ENCODE peak calls at places on chromosomes 12 and 14, in six cellular contexts. J, I, W, Z, R and S are unnamed samples.

GRCh38 chr12:104057771-104058197 is 6.5 kb upstream of the HCFC2 start:
- DNase-seq in W (peak), R (no peak), I (peak), J (no peak), Z (peak), S (peak)

GRCh38 chr14:90837355-90837754 is 21.1 kb upstream of the TTC7B start:
- DNase-seq in Z (no peak), R (no peak), I (no peak), J (no peak), W (peak), S (no peak)

GRCh38 chr12:129193263-129193871 is 340.1 kb downstream of the GLT1D1 start:
- DNase-seq in J (no peak), Z (no peak), R (peak), I (peak), W (no peak), S (no peak)

GRCh38 chr12:57101892-57102695 is 9.1 kb downstream of the STAT6 start:
- DNase-seq in I (peak), J (no peak), W (peak), Z (peak), R (no peak), S (no peak)

GRCh38 chr14:101876539-101876938 is 87.8 kb upstream of the DYNC1H1 start:
- DNase-seq in Z (peak), W (peak), R (no peak), J (no peak), I (no peak), S (peak)

GRCh38 chr14:37559386-37559785 is 35.7 kb downstream of the FOXA1 start:
- DNase-seq in J (no peak), I (peak), Z (peak), R (no peak), W (peak), S (no peak)

GRCh38 chr12:51886021-51886710 is 1.7 kb upstream of the ANKRD33 start:
- DNase-seq in J (no peak), W (peak), I (peak), R (no peak), Z (peak), S (peak)

GRCh38 chr12:121132601-121133481 is at the start of gene P2RX7:
- DNase-seq in R (peak), I (peak), W (peak), Z (peak), J (no peak), S (peak)

GRCh38 chr14:80275208-80275850 is 64.0 kb upstream of the DIO2 start:
- DNase-seq in Z (peak), R (no peak), I (no peak), J (no peak), W (peak), S (no peak)

GRCh38 chr12:110135806-110136205 is 11.6 kb downstream of the IFT81 start:
- DNase-seq in W (peak), R (no peak), J (no peak), I (no peak), Z (no peak), S (no peak)

GRCh38 chr12:120669055-120669828 is 17.7 kb upstream of the MLEC start:
- DNase-seq in I (no peak), J (no peak), Z (no peak), R (no peak), W (no peak), S (no peak)

GRCh38 chr14:75389679-75390078 is 38.1 kb upstream of the JDP2 start:
- DNase-seq in I (no peak), W (peak), J (no peak), Z (peak), R (no peak), S (no peak)

GRCh38 chr14:100581228-100582145 is 5.7 kb downstream of the BEGAIN start:
- DNase-seq in J (no peak), I (no peak), R (no peak), W (no peak), Z (no peak), S (no peak)

GRCh38 chr12:63321373-63321772 is 170.4 kb upstream of the AVPR1A start:
- DNase-seq in W (no peak), J (no peak), Z (no peak), I (no peak), R (no peak), S (no peak)

GRCh38 chr14:56339855-56340701 is 221.9 kb downstream of the PELI2 start:
- DNase-seq in R (no peak), W (peak), I (peak), Z (peak), J (peak), S (peak)

GRCh38 chr12:116919247-116919671 is 8.5 kb downstream of the FBXW8 start:
- DNase-seq in Z (no peak), R (no peak), J (no peak), W (no peak), I (peak), S (peak)

GRCh38 chr14:104689620-104690265 is 325 bp downstream of the INF2 start:
- DNase-seq in Z (peak), W (no peak), J (no peak), I (no peak), R (no peak), S (peak)

GRCh38 chr12:111454716-111455447 is 49.2 kb downstream of the SH2B3 start:
- DNase-seq in Z (no peak), W (no peak), R (no peak), I (no peak), J (no peak), S (no peak)

GRCh38 chr14:60753264-60754126 is 18.9 kb downstream of the MNAT1 start:
- DNase-seq in Z (no peak), I (no peak), W (peak), J (no peak), R (no peak), S (peak)

GRCh38 chr14:38291681-38292459 is 36.0 kb upstream of the CLEC14A start:
- DNase-seq in I (no peak), Z (peak), R (no peak), J (no peak), W (peak), S (no peak)

GRCh38 chr14:30779210-30779609 is 95.1 kb upstream of the COCH start:
- DNase-seq in W (peak), Z (peak), R (no peak), I (no peak), J (no peak), S (no peak)

GRCh38 chr12:124921200-124922008 is 7.0 kb upstream of the UBC start:
- DNase-seq in W (peak), R (no peak), J (no peak), Z (peak), I (peak), S (peak)

GRCh38 chr12:7588703-7589329 is 76.9 kb downstream of the APOBEC1 start:
- DNase-seq in W (peak), I (peak), R (no peak), Z (peak), J (no peak), S (peak)

GRCh38 chr12:1360812-1361211 is 233.6 kb downstream of the FBXL14 start:
- DNase-seq in R (no peak), J (no peak), I (peak), W (peak), Z (peak), S (peak)

GRCh38 chr12:130263996-130264395 is 73.7 kb upstream of the PIWIL1 start:
- DNase-seq in J (no peak), R (no peak), I (no peak), Z (no peak), W (no peak), S (no peak)

GRCh38 chr14:76917158-76917596 is 91.0 kb downstream of the LRRC74A start:
- DNase-seq in R (peak), J (peak), I (peak), Z (peak), W (peak), S (peak)

GRCh38 chr12:75722714-75723200 is 211.3 kb upstream of the KRR1 start:
- DNase-seq in J (no peak), Z (peak), I (peak), W (peak), R (no peak), S (peak)

GRCh38 chr12:12379831-12380730 is 23.2 kb downstream of the BORCS5 start:
- DNase-seq in Z (no peak), J (no peak), R (no peak), W (no peak), I (no peak), S (no peak)

GRCh38 chr12:46556820-46557524 is 184.4 kb upstream of the SLC38A2 start:
- DNase-seq in J (no peak), I (no peak), Z (peak), R (no peak), W (peak), S (peak)

GRCh38 chr12:51884676-51885229 is 3.1 kb upstream of the ANKRD33 start:
- DNase-seq in R (no peak), I (peak), W (peak), Z (peak), J (no peak), S (peak)

DNA sequence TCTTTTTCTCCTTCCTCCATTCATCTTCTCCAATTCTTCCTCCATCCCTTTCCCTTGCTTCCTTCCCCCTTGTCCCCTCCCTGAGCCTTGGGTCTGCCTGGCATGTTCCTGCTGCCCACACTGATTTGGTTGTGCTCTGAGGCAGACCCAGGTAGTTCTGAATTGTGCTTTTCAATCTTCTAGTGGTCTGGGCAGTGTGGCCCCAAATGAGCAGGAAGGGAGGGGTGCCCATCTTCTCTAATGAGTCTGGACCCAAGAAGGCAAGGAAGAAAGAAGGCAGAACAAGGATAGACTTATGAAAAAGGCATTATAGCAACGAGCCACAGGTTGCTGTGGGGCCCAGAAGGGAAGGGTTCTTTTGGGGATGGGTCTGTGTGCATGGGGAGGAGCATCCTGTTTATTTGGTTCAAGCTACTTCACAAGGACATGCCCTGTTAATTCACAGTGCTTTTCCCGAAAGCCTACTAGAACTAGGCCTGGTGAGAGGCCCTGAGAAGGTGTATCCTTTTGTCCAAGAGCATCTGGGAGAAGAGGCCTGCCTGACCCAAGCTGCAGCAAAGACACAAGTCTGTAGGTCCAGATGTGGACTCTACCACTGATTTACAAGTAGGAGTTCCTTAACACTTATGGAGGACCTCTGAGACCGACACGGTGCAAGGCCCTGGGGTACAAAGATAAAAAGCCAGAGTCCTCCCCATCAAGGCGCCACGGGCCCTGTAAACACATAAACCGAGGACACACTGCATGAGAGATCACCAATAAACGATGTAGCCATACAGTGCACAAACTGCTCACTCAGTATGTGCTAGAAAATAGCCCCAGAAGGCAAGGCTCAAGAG is 1.2 kb upstream of the SUSD6 start:
- DNase-seq in W (no peak), Z (no peak), I (no peak), J (no peak), R (no peak), S (no peak)
- H3K4me3 ChIP-seq in W (peak), Z (peak), I (no peak), J (peak), R (peak), S (peak)

GRCh38 chr12:98514984-98515367 is 414 bp upstream of the TMPO start:
- DNase-seq in Z (no peak), J (no peak), W (no peak), I (no peak), R (no peak), S (no peak)
- H3K4ac ChIP-seq in Z (no peak), J (no peak), W (peak), I (peak), R (peak), S (peak)

DNA sequence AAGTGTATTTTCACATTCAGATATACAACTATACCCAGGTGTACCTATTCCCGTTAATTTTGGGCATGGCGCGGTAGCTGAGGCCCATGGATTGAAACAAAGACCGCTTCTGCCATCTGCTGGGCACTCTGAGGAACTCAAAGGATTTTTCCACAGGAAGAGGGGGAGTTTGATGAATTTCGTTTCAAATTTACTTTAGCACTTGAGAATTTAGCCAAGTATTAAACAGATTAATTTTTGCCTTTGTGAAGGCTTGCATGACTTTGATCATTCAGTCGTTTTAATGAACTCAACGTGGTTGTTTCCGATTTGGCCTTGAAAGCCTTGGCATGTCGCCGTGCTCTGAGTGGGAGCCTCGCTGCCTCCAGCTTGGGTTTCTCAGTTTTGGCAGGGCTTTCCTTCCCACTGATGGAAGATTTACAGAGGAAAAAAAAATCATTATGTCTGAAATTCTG is 153.2 kb upstream of the DDHD1 start:
- DNase-seq in R (peak), I (peak), J (peak), Z (peak), W (peak), S (peak)
- H3K4me3 ChIP-seq in R (no peak), I (no peak), J (peak), Z (no peak), W (peak), S (no peak)

GRCh38 chr14:64504310-64504896 is at the start of gene ZBTB1:
- DNase-seq in Z (peak), R (peak), I (peak), J (peak), W (peak), S (peak)

GRCh38 chr14:64503434-64504309 is at the start of gene ZBTB25:
- DNase-seq in I (peak), J (peak), R (peak), W (peak), Z (peak), S (peak)

GRCh38 chr14:64503184-64503433 is 529 bp downstream of the ZBTB25 start:
- DNase-seq in W (no peak), Z (no peak), I (no peak), R (no peak), J (no peak), S (no peak)

GRCh38 chr14:64501326-64502171 is 2.1 kb downstream of the ZBTB25 start:
- DNase-seq in Z (peak), R (no peak), J (no peak), I (peak), W (peak), S (peak)

DNA sequence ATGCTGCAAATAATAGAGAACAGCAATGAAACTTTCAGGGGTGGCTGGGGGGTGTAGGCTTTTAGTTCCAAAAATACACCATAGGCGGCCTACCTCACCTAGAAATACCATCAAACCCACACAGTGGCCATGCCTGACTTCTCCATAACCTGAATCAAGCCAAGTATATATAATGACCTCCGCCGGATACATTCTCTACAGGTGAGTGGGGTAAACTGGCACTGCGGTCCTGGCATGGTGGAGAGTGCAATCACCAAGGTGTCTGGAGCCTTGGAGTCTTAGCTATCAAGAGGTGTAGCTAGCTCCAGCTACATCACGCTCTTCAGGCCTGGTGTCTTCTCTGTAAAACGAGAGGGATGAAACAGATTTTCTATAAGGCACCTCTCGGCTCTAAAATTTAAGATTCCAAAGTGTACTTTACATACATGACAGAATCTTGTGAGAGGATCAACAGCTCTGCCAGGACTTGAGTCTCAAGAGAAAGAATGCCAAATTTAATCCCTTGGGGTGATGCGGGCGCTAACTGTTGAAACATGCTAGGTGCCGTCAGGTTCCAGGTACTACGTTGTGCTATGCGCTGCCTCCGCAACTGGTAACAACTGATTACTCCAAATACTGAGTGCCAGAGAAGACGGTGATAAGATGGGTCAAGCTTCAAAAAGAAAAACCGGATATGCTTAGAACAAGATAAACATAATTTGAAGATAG is 1.0 kb downstream of the ZBTB25 start:
- DNase-seq in Z (no peak), J (no peak), R (no peak), I (peak), W (peak), S (peak)
- H3K4ac ChIP-seq in Z (peak), J (no peak), R (no peak), I (peak), W (peak), S (peak)

DNA sequence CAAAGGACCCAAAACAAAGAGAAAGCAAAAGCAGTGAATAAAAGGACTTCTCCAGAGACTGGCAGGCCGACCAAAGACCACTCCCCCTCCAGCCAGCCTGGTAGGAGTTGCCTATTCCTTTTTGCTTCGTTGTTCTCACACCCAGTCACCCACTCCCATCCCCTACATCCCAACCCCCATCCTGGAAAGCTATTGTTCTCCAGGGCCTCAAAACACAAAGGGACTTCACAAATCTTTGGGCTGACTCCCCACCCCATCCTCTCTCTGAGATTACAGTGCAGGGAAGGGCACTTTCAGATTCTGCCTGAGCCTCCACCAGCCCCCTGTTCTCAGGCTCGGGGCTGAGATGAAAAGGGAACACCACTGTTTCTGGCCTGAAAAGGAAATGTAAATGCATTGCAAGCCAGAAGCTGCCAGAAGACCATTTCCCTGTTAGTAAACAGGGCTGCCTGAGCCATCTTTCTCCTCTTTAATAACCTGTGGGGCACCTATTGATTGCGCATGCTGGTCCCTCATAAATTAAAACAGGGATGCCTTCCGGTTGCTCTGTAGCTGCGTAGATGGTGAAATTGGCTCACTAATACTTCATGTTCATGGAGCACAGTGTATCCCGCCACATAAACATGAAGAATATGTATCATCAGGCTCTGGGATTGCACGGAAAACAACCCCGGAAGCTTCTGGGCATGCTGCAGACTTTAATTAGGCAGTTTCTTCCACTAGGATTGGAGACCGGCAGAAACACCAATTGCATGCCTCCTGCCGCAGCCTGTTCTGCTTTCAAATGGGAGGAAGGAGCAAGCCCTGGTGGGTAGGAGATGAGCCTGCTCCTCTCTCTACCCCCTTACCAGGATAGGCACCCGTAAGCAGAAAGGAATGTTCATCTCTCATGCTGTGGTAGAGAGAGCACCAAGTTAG is 130.3 kb upstream of the FUT8 start:
- DNase-seq in W (peak), J (peak), R (peak), I (peak), Z (peak), S (peak)
- H3K4me3 ChIP-seq in W (no peak), J (no peak), R (peak), I (no peak), Z (no peak), S (no peak)

DNA sequence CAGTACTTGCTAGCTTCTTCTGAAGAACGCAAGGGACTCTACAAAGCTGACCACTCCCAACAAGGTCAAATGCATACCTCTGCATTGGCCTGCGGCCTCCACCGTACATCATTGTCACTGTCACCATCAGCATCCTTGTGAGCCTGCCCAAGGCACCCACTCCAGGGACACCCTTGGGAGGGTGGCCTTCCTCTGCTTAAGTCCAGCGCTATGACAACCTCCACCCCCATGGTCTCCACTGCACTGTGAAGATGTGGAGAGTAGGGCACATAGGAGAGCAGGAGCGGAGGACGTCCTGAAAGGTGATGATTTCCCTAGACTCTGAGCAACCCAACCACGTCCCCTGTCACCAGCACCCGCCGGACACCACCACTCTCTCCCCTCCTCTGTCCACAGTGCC is 252.8 kb downstream of the ALG10 start:
- DNase-seq in J (no peak), I (no peak), Z (no peak), R (no peak), W (no peak), S (no peak)
- H3K4ac ChIP-seq in J (no peak), I (no peak), Z (no peak), R (no peak), W (no peak), S (no peak)

GRCh38 chr14:99574099-99574880 is 29.7 kb downstream of the CCDC85C start:
- DNase-seq in J (peak), I (peak), W (peak), R (peak), Z (peak), S (peak)

GRCh38 chr14:99573436-99574098 is 30.4 kb downstream of the CCDC85C start:
- DNase-seq in W (no peak), R (no peak), J (no peak), I (no peak), Z (no peak), S (no peak)

GRCh38 chr14:99571303-99571986 is 32.6 kb downstream of the CCDC85C start:
- DNase-seq in Z (no peak), J (no peak), W (no peak), R (no peak), I (no peak), S (no peak)

GRCh38 chr14:99572173-99572999 is 31.6 kb downstream of the CCDC85C start:
- DNase-seq in I (peak), Z (no peak), R (no peak), J (no peak), W (no peak), S (peak)

GRCh38 chr14:99573000-99573330 is 31.0 kb downstream of the CCDC85C start:
- DNase-seq in W (no peak), Z (no peak), R (no peak), I (no peak), J (no peak), S (no peak)
- H3K4me3 ChIP-seq in W (no peak), Z (no peak), R (no peak), I (no peak), J (no peak), S (no peak)

GRCh38 chr12:123364532-123365140 is at the start of gene SBNO1:
- DNase-seq in R (peak), J (peak), Z (peak), W (peak), I (peak), S (peak)
- H3K4ac ChIP-seq in R (peak), J (peak), Z (peak), W (peak), I (peak), S (peak)

GRCh38 chr14:96089401-96089800 is 50.2 kb downstream of the C14orf132 start:
- DNase-seq in Z (no peak), W (no peak), J (no peak), I (no peak), R (no peak), S (no peak)
- H3K4me3 ChIP-seq in Z (no peak), W (no peak), J (no peak), I (no peak), R (no peak), S (no peak)